ENCODE peak calls at places on chromosome 18, in nine cellular contexts. Y is PC-3, B is lower lobe of right lung, F is fibroblast of lung, N is fibroblast of the aortic adventitia, T is OCI-LY7, G is A549, C is ascending aorta, O is colonic mucosa. U is an unnamed sample.
A peak's percentile ranks its signal among the peaks of the same experiment; 100 is the strongest.

GRCh38 chr18:63848159-63848558 is 39.3 kb upstream of the SERPINB2 start:
- DNase-seq in Y (peak; percentile 84), B (no peak), F (peak; percentile 70), N (peak; percentile 78), T (peak; percentile 12), G (peak; percentile 70), C (no peak), O (no peak), U (peak; percentile 21)

GRCh38 chr18:12296457-12296856 is 11.6 kb upstream of the TUBB6 start:
- DNase-seq in Y (peak; percentile 12), B (no peak), F (no peak), N (no peak), T (no peak), G (no peak), C (no peak), O (no peak), U (no peak)

GRCh38 chr18:69876490-69876889 is 71.2 kb downstream of the CD226 start:
- DNase-seq in Y (no peak), B (no peak), F (no peak), N (no peak), T (no peak), G (no peak), C (no peak), O (no peak), U (no peak)

GRCh38 chr18:35484034-35484433 is 13.7 kb downstream of the INO80C start:
- DNase-seq in Y (no peak), B (no peak), F (no peak), N (no peak), T (no peak), G (no peak), C (no peak), O (no peak), U (no peak)

GRCh38 chr18:56238576-56238975 is 399.8 kb downstream of the TXNL1 start:
- DNase-seq in Y (peak; percentile 3), B (no peak), F (no peak), N (no peak), T (no peak), G (peak; percentile 22), C (no peak), O (no peak), U (no peak)

GRCh38 chr18:79687806-79688205 is 8.2 kb downstream of the CTDP1 start:
- DNase-seq in Y (peak; percentile 55), B (no peak), F (peak; percentile 46), N (peak; percentile 6), T (no peak), G (no peak), C (no peak), O (no peak), U (no peak)

GRCh38 chr18:57060814-57061213 is 86.1 kb upstream of the BOD1L2 start:
- DNase-seq in Y (no peak), B (no peak), F (no peak), N (no peak), T (no peak), G (no peak), C (no peak), O (no peak), U (no peak)

GRCh38 chr18:35635171-35635570 is 53.6 kb downstream of the GALNT1 start:
- DNase-seq in Y (peak; percentile 43), B (no peak), F (peak; percentile 47), N (peak; percentile 52), T (no peak), G (no peak), C (no peak), O (no peak), U (peak; percentile 32)

GRCh38 chr18:6444484-6445228 is 29.9 kb upstream of the L3MBTL4 start:
- DNase-seq in Y (peak; percentile 33), B (no peak), F (no peak), N (no peak), T (no peak), G (no peak), C (no peak), O (no peak), U (no peak)

GRCh38 chr18:45602926-45603325 is 12.3 kb upstream of the SLC14A2 start:
- DNase-seq in Y (peak; percentile 40), B (no peak), F (no peak), N (no peak), T (no peak), G (no peak), C (no peak), O (no peak), U (no peak)

GRCh38 chr18:80022613-80023012 is 11.6 kb upstream of the RBFA start:
- DNase-seq in Y (peak; percentile 7), B (no peak), F (peak; percentile 50), N (peak; percentile 43), T (peak; percentile 54), G (peak; percentile 9), C (no peak), O (no peak), U (no peak)

GRCh38 chr18:34866739-34867138 is 156.6 kb downstream of the DTNA start:
- DNase-seq in Y (no peak), B (no peak), F (peak; percentile 44), N (peak; percentile 33), T (no peak), G (no peak), C (no peak), O (no peak), U (no peak)

GRCh38 chr18:32922951-32923430 is 150.2 kb upstream of the KLHL14 start:
- DNase-seq in Y (no peak), B (no peak), F (no peak), N (no peak), T (peak; percentile 31), G (no peak), C (no peak), O (no peak), U (no peak)

GRCh38 chr18:45352874-45353273 is 262.4 kb upstream of the SLC14A2 start:
- DNase-seq in Y (no peak), B (no peak), F (no peak), N (no peak), T (no peak), G (no peak), C (no peak), O (no peak), U (no peak)

GRCh38 chr18:37332764-37333420 is 232.7 kb downstream of the CELF4 start:
- DNase-seq in Y (no peak), B (no peak), F (no peak), N (no peak), T (no peak), G (no peak), C (no peak), O (no peak), U (peak; percentile 83)

GRCh38 chr18:37334494-37335125 is 231.0 kb downstream of the CELF4 start:
- DNase-seq in Y (no peak), B (no peak), F (peak; percentile 5), N (peak; percentile 56), T (no peak), G (no peak), C (no peak), O (no peak), U (peak; percentile 79)

GRCh38 chr18:37336568-37337285 is 228.9 kb downstream of the CELF4 start:
- DNase-seq in Y (no peak), B (no peak), F (no peak), N (no peak), T (no peak), G (no peak), C (no peak), O (no peak), U (no peak)

GRCh38 chr18:37339701-37340215 is 225.8 kb downstream of the CELF4 start:
- DNase-seq in Y (no peak), B (no peak), F (no peak), N (no peak), T (no peak), G (no peak), C (no peak), O (no peak), U (no peak)

GRCh38 chr18:37335337-37335736 is 230.3 kb downstream of the CELF4 start:
- DNase-seq in Y (no peak), B (no peak), F (no peak), N (no peak), T (no peak), G (peak; percentile 9), C (no peak), O (no peak), U (peak; percentile 37)
- TF ChIP-seq CTCF in Y (peak; percentile 23), B (no peak), F (peak; percentile 7), N (peak; percentile 19), T (no peak), G (peak; percentile 9), C (peak; percentile 9), O (no peak), U (peak; percentile 77)

GRCh38 chr18:8778824-8779223 is 73.5 kb downstream of the MTCL1 start:
- DNase-seq in Y (no peak), B (no peak), F (no peak), N (no peak), T (no peak), G (no peak), C (no peak), O (no peak), U (no peak)

GRCh38 chr18:8779251-8779650 is 73.9 kb downstream of the MTCL1 start:
- DNase-seq in Y (no peak), B (no peak), F (no peak), N (no peak), T (no peak), G (no peak), C (no peak), O (no peak), U (no peak)

GRCh38 chr18:8776544-8776943 is 71.2 kb downstream of the MTCL1 start:
- DNase-seq in Y (no peak), B (no peak), F (no peak), N (no peak), T (no peak), G (no peak), C (no peak), O (no peak), U (no peak)

GRCh38 chr18:8778386-8778785 is 73.0 kb downstream of the MTCL1 start:
- DNase-seq in Y (no peak), B (no peak), F (no peak), N (no peak), T (no peak), G (no peak), C (no peak), O (no peak), U (no peak)

GRCh38 chr18:8777846-8778245 is 72.5 kb downstream of the MTCL1 start:
- DNase-seq in Y (no peak), B (no peak), F (no peak), N (no peak), T (no peak), G (no peak), C (no peak), O (no peak), U (no peak)
- H3K4me3 ChIP-seq in Y (no peak overlapping the region), B (no peak overlapping the region), F (no peak overlapping the region), N (no peak overlapping the region), T (no peak overlapping the region), G (no peak overlapping the region), C (no peak overlapping the region), O (no peak overlapping the region), U (no peak overlapping the region)

DNA sequence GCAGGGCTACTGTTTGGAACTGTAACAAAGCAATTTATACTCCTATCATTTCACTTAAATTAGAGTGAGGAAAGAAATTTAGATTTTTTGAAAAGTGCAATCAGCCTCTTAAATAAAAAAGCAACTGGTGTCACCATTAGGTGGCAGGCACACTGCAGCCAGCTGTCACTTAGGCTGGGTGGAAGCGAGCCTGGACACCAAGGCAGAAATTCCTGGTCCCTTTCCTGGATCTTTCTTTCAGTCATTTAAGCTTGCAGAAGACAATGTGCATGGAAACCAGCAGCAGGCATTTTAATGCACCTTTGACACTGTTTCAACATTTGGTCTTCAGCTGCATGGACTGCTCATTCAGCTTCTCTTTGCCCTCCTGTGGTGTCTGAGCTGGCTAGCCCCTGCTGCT is 61.0 kb downstream of the AQP4 start:
- DNase-seq in Y (no peak), B (no peak), F (no peak), N (no peak), T (no peak), G (peak; percentile 10), C (no peak), O (no peak), U (no peak)
- TF ChIP-seq CTCF in Y (peak; percentile 32), B (peak; percentile 33), F (no peak), N (no peak), T (peak; percentile 57), G (peak; percentile 26), C (no peak), O (no peak), U (no peak)

GRCh38 chr18:22185298-22185697 is 15.9 kb downstream of the GATA6 start:
- DNase-seq in Y (no peak), B (no peak), F (no peak), N (peak; percentile 52), T (no peak), G (no peak), C (no peak), O (no peak), U (no peak)
- H3K4me3 ChIP-seq in Y (no peak overlapping the region), B (no peak overlapping the region), F (no peak overlapping the region), N (peak overlapping the region; percentile 20), T (no peak overlapping the region), G (no peak overlapping the region), C (no peak overlapping the region), O (no peak overlapping the region), U (no peak overlapping the region)